ENCODE peak calls at places on chromosomes 5 and 9, in nine cellular contexts. D is kidney tubule cell; T is PC-3; V is stimulated activated CD8-positive, alpha-beta memory T cell treated with anti-CD3 and anti-CD28 coated beads, Interleukin-7, amount 100 ng/mL, for 4 hours; N is KBM-7; F is nucleus accumbens; W is cerebellar cortex; Y is KG1; X is colonic mucosa. E is an unnamed sample.

GRCh38 chr5:140251527-140251973 is 51.4 kb downstream of the PFDN1 start:
- DNase-seq in D (peak), T (peak), V (peak), N (peak), F (no peak), W (no peak), Y (peak), X (no peak), E (peak)

GRCh38 chr5:150642567-150642927 is 2.1 kb downstream of the SYNPO start:
- DNase-seq in D (peak), T (peak), V (no peak), N (no peak), F (no peak), W (no peak), Y (no peak), X (peak), E (no peak)

GRCh38 chr5:168401880-168402279 is 84.4 kb upstream of the RARS1 start:
- DNase-seq in D (peak), T (peak), V (no peak), N (no peak), F (no peak), W (no peak), Y (no peak), X (no peak), E (no peak)

GRCh38 chr5:4862500-4862899 is 277.6 kb upstream of the ADAMTS16 start:
- DNase-seq in D (peak), T (peak), V (no peak), N (peak), F (no peak), W (peak), Y (peak), X (no peak), E (peak)

GRCh38 chr9:124477211-124478013 is 27.2 kb downstream of the ADGRD2 start:
- DNase-seq in D (peak), T (no peak), V (no peak), N (peak), F (no peak), W (no peak), Y (no peak), X (no peak), E (no peak)

GRCh38 chr9:20319241-20319640 is 303.1 kb downstream of the MLLT3 start:
- DNase-seq in D (no peak), T (no peak), V (no peak), N (no peak), F (no peak), W (no peak), Y (no peak), X (no peak), E (no peak)

GRCh38 chr5:74056102-74056788 is 430.2 kb downstream of the ARHGEF28 start:
- DNase-seq in D (no peak), T (no peak), V (no peak), N (no peak), F (no peak), W (no peak), Y (no peak), X (no peak), E (no peak)

GRCh38 chr5:66582499-66582898 is 13.7 kb upstream of the MAST4 start:
- DNase-seq in D (no peak), T (peak), V (no peak), N (no peak), F (no peak), W (no peak), Y (no peak), X (no peak), E (no peak)

GRCh38 chr5:150577378-150577777 is 63.1 kb upstream of the SYNPO start:
- DNase-seq in D (no peak), T (no peak), V (no peak), N (no peak), F (no peak), W (no peak), Y (no peak), X (no peak), E (no peak)

GRCh38 chr9:100355561-100355960 is 2.8 kb upstream of the TEX10 start:
- DNase-seq in D (no peak), T (no peak), V (no peak), N (peak), F (no peak), W (no peak), Y (peak), X (no peak), E (peak)

GRCh38 chr5:1445313-1445894 is at the start of gene SLC6A3:
- DNase-seq in D (no peak), T (no peak), V (peak), N (no peak), F (no peak), W (no peak), Y (no peak), X (peak), E (no peak)

GRCh38 chr5:7395432-7396168 is at the start of gene ADCY2:
- DNase-seq in D (no peak), T (no peak), V (no peak), N (no peak), F (no peak), W (no peak), Y (no peak), X (no peak), E (no peak)

GRCh38 chr5:3104446-3105047 is 353.1 kb upstream of the IRX2 start:
- DNase-seq in D (no peak), T (no peak), V (no peak), N (no peak), F (no peak), W (no peak), Y (no peak), X (no peak), E (no peak)

GRCh38 chr9:131258186-131258585 is 18.1 kb downstream of the FAM78A start:
- DNase-seq in D (no peak), T (no peak), V (no peak), N (no peak), F (no peak), W (no peak), Y (no peak), X (no peak), E (no peak)

GRCh38 chr9:136802321-136802720 is 5.4 kb upstream of the RABL6 start:
- DNase-seq in D (no peak), T (no peak), V (no peak), N (no peak), F (no peak), W (no peak), Y (no peak), X (peak), E (no peak)

GRCh38 chr5:155098433-155098832 is 84.9 kb downstream of the KIF4B start:
- DNase-seq in D (no peak), T (no peak), V (no peak), N (no peak), F (no peak), W (no peak), Y (no peak), X (no peak), E (no peak)

GRCh38 chr9:137465000-137465769 is 6.1 kb upstream of the NSMF start:
- DNase-seq in D (no peak), T (no peak), V (no peak), N (no peak), F (no peak), W (no peak), Y (no peak), X (no peak), E (no peak)

GRCh38 chr9:37997636-37998374 is 71.2 kb downstream of the SHB start:
- DNase-seq in D (no peak), T (no peak), V (no peak), N (no peak), F (peak), W (no peak), Y (no peak), X (no peak), E (no peak)

GRCh38 chr9:81031422-81032029 is 657.8 kb downstream of the TLE1 start:
- DNase-seq in D (peak), T (no peak), V (no peak), N (no peak), F (no peak), W (no peak), Y (no peak), X (no peak), E (no peak)

GRCh38 chr9:98706651-98707103 is 2.1 kb downstream of the GABBR2 start:
- DNase-seq in D (peak), T (peak), V (no peak), N (no peak), F (no peak), W (peak), Y (no peak), X (no peak), E (no peak)

GRCh38 chr5:79416499-79416898 is 97.4 kb downstream of the HOMER1 start:
- DNase-seq in D (no peak), T (no peak), V (no peak), N (peak), F (no peak), W (no peak), Y (no peak), X (peak), E (no peak)

GRCh38 chr5:91272858-91273257 is 110.3 kb downstream of the ARRDC3 start:
- DNase-seq in D (peak), T (peak), V (no peak), N (no peak), F (no peak), W (no peak), Y (no peak), X (no peak), E (no peak)

GRCh38 chr5:114830114-114830513 is 339.6 kb downstream of the TRIM36 start:
- DNase-seq in D (no peak), T (no peak), V (no peak), N (no peak), F (no peak), W (no peak), Y (no peak), X (no peak), E (no peak)

GRCh38 chr5:71973563-71973962 is 133.7 kb upstream of the MAP1B start:
- DNase-seq in D (no peak), T (no peak), V (no peak), N (no peak), F (no peak), W (peak), Y (no peak), X (no peak), E (no peak)

GRCh38 chr5:178324481-178325310 is 92.1 kb upstream of the PHYKPL start:
- DNase-seq in D (peak), T (no peak), V (no peak), N (no peak), F (no peak), W (no peak), Y (no peak), X (no peak), E (no peak)

GRCh38 chr9:127860260-127860659 is 5.8 kb upstream of the ENG start:
- DNase-seq in D (no peak), T (no peak), V (no peak), N (no peak), F (no peak), W (no peak), Y (no peak), X (no peak), E (no peak)

GRCh38 chr9:112664541-112664940 is 53.4 kb downstream of the INIP start:
- DNase-seq in D (no peak), T (peak), V (no peak), N (no peak), F (no peak), W (no peak), Y (no peak), X (no peak), E (no peak)

GRCh38 chr5:54845567-54845941 is 139.8 kb downstream of the ESM1 start:
- DNase-seq in D (peak), T (peak), V (no peak), N (no peak), F (peak), W (no peak), Y (no peak), X (no peak), E (no peak)

GRCh38 chr5:21688655-21689054 is 1164.5 kb downstream of the CDH12 start:
- DNase-seq in D (peak), T (peak), V (no peak), N (no peak), F (no peak), W (no peak), Y (no peak), X (no peak), E (no peak)

GRCh38 chr5:140182075-140182709 is 7.2 kb downstream of the CYSTM1 start:
- DNase-seq in D (no peak), T (peak), V (no peak), N (no peak), F (no peak), W (no peak), Y (no peak), X (peak), E (no peak)

GRCh38 chr5:143061161-143061945 is 291.2 kb downstream of the ARHGAP26 start:
- DNase-seq in D (peak), T (peak), V (no peak), N (no peak), F (no peak), W (no peak), Y (no peak), X (no peak), E (no peak)

GRCh38 chr5:55063220-55063863 is 39.1 kb upstream of the GZMA start:
- DNase-seq in D (peak), T (peak), V (no peak), N (no peak), F (no peak), W (no peak), Y (no peak), X (no peak), E (no peak)

GRCh38 chr9:135848341-135849047 is 58.9 kb downstream of the CAMSAP1 start:
- DNase-seq in D (no peak), T (no peak), V (no peak), N (no peak), F (no peak), W (no peak), Y (no peak), X (no peak), E (no peak)

GRCh38 chr5:71011194-71011792 is 13.8 kb downstream of the NAIP start:
- DNase-seq in D (peak), T (no peak), V (no peak), N (no peak), F (no peak), W (no peak), Y (no peak), X (no peak), E (no peak)

GRCh38 chr9:136616307-136616635 is 46.4 kb upstream of the EGFL7 start:
- DNase-seq in D (no peak), T (no peak), V (no peak), N (no peak), F (no peak), W (no peak), Y (no peak), X (no peak), E (no peak)